ENCODE peak calls at places on chromosomes 5 and 9, in seven cellular contexts. T is WERI-Rb-1, Y is fibroblast of mammary gland, L is GM12865, N is lower leg skin, H is A549, B is chondrocyte. J is an unnamed sample.

GRCh38 chr5:133499896-133500295 is 112.4 kb downstream of the FSTL4 start:
- DNase-seq in L (no peak), H (no peak), N (no peak), Y (no peak), T (no peak), B (no peak), J (no peak)

GRCh38 chr5:110441035-110441434 is 285.4 kb downstream of the TMEM232 start:
- DNase-seq in B (no peak), T (peak), N (no peak), H (peak), Y (peak), L (peak), J (no peak)

GRCh38 chr5:177361418-177362101 is 3.8 kb downstream of the RGS14 start:
- DNase-seq in B (no peak), L (peak), N (no peak), T (no peak), H (no peak), Y (no peak), J (no peak)

GRCh38 chr9:81522721-81523551 is 166.4 kb downstream of the TLE1 start:
- DNase-seq in N (no peak), Y (peak), H (peak), L (peak), T (peak), B (no peak), J (no peak)

GRCh38 chr9:5893591-5894236 is 3.0 kb downstream of the MLANA start:
- DNase-seq in L (no peak), N (no peak), T (no peak), B (no peak), Y (no peak), H (peak), J (no peak)

GRCh38 chr9:120583958-120584369 is 4.0 kb upstream of the CDK5RAP2 start:
- DNase-seq in N (no peak), L (peak), H (peak), T (peak), Y (peak), B (no peak), J (no peak)

GRCh38 chr9:89716559-89716958 is 111.7 kb downstream of the GADD45G start:
- DNase-seq in Y (no peak), L (peak), B (no peak), N (no peak), H (no peak), T (no peak), J (no peak)

GRCh38 chr9:124256517-124257069 is 1.2 kb upstream of the NEK6 start:
- DNase-seq in L (no peak), Y (peak), H (peak), B (peak), N (no peak), T (no peak), J (peak)

GRCh38 chr9:14133394-14133793 is 180.5 kb downstream of the NFIB start:
- DNase-seq in T (no peak), Y (no peak), H (no peak), N (no peak), L (no peak), B (no peak), J (no peak)

GRCh38 chr5:74127377-74128338 is 501.7 kb downstream of the ARHGEF28 start:
- DNase-seq in N (no peak), T (peak), B (no peak), Y (no peak), H (peak), L (no peak), J (no peak)

GRCh38 chr9:5430912-5431311 is 6.8 kb downstream of the PLGRKT start:
- DNase-seq in T (no peak), Y (no peak), H (no peak), B (no peak), L (no peak), N (no peak), J (no peak)

GRCh38 chr5:167653645-167654106 is 637.8 kb upstream of the WWC1 start:
- DNase-seq in B (no peak), T (no peak), Y (peak), N (no peak), H (peak), L (no peak), J (no peak)

GRCh38 chr9:134515026-134515821 is 126.4 kb upstream of the COL5A1 start:
- DNase-seq in L (no peak), T (no peak), N (peak), H (no peak), B (no peak), Y (peak), J (no peak)

GRCh38 chr9:113935677-113936380 is 59.7 kb downstream of the ZNF618 start:
- DNase-seq in L (no peak), H (no peak), N (peak), T (peak), Y (no peak), B (no peak), J (no peak)

GRCh38 chr9:4489562-4489918 is 728 bp upstream of the SLC1A1 start:
- DNase-seq in T (peak), L (peak), Y (peak), H (peak), N (no peak), B (no peak), J (peak)

DNA sequence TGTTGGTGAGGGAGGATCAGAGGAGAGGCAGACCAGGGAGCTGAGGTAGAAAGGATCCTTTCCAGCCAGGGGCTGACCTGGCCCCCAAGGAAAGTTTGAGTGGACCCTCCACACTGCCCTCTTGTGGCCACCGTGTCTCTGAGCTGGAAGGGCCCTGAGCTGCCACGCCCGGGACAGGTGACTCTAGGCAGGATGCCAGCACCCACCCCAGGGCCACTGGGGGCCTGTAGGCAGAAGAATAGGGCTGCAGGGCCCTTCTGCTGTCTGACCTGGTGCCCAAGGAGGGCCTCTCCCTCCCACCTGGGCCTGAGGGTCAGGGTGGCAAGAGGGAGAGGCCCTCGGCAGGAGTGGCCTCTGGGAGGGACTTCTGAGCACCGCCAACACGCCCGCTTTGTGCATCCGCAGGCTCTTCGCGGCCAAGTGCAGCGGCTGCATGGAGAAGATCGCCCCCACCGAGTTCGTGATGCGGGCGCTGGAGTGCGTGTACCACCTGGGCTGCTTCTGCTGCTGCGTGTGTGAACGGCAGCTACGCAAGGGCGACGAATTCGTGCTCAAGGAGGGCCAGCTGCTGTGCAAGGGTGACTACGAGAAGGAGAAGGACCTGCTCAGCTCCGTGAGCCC is 76.8 kb downstream of the LMX1B start:
- DNase-seq in B (peak), T (peak), L (peak), N (no peak), Y (peak), H (peak), J (peak)
- TF ChIP-seq CTCF in B (peak), T (peak), L (peak), N (no peak), Y (peak), H (peak), J (peak)

DNA sequence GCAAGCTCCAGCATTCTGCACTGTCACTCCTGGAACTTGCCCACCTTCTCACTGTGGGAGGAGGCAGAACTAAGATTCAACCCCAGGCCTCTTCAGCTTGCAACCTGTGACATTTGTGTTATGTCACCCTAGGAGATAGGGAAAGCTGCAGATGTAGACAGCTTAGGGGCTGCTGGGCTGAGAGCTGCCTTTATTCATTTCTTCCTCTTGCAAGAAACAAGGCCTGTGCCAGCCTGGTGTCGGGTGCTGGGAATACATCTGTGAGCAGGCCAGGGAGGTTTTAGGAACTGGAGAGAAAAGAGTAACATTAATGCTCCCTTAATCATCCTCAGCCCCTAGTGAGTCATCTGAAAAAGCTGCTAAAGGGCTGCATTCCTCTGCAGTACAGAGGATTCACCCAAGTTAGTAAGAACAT is 101.8 kb downstream of the FGF18 start:
- DNase-seq in Y (peak), B (no peak), H (peak), N (no peak), L (no peak), T (no peak), J (no peak)
- TF ChIP-seq CTCF in Y (peak), B (peak), H (no peak), N (no peak), L (no peak), T (no peak), J (no peak)

DNA sequence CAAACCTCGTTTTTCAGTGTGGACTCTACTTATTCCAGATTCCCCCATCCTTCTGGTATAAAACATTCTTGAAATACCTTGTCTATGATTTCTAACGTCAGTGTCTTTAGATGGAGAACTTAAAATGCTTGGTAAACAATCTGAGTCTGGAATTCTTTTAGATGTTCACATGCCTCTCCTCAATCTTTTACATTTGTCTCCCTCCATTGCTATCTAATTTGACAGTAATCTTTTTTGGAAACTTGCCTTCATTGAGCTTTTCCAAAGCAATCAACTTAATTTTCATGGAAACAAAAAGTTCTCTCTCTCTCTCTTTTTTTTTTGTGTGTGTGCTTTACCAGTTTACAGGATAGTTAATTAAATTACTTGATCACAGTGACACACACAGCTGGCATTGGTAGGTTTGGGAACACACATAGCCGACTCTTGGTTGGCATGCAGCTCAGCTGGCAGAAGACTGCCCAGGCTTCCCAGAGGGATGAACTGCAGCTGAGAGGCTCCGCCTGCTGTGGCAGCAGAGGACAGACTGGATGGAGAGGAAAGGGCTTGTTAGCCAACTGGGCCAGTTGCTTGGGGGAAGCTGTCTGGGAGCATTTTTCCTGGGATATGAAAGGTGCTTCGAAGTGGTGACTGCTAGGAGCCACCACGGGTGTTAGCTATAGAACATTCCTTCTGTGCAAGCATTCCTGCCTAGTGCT is 271.3 kb downstream of the ZSWIM6 start:
- DNase-seq in B (no peak), Y (peak), H (peak), L (no peak), T (no peak), N (no peak), J (no peak)
- TF ChIP-seq CTCF in B (peak), Y (no peak), H (no peak), L (no peak), T (no peak), N (no peak), J (no peak)

GRCh38 chr5:91639744-91640143 is 256.6 kb upstream of the ARRDC3 start:
- DNase-seq in N (no peak), B (no peak), Y (no peak), H (no peak), L (no peak), T (no peak), J (no peak)

GRCh38 chr5:91645347-91645746 is 262.2 kb upstream of the ARRDC3 start:
- DNase-seq in L (no peak), B (no peak), H (no peak), Y (no peak), N (no peak), T (no peak), J (no peak)

GRCh38 chr5:91642592-91642991 is 259.5 kb upstream of the ARRDC3 start:
- DNase-seq in N (no peak), Y (no peak), B (no peak), T (no peak), L (no peak), H (no peak), J (no peak)

GRCh38 chr5:91643796-91644195 is 260.7 kb upstream of the ARRDC3 start:
- DNase-seq in N (no peak), H (no peak), L (no peak), Y (peak), T (no peak), B (no peak), J (no peak)

GRCh38 chr5:91641730-91642350 is 258.7 kb upstream of the ARRDC3 start:
- DNase-seq in Y (peak), T (no peak), L (peak), N (no peak), B (no peak), H (peak), J (no peak)
- TF ChIP-seq CTCF in Y (peak), T (no peak), L (peak), N (no peak), B (peak), H (peak), J (peak)

GRCh38 chr5:132134384-132134783 is 60.8 kb downstream of the CSF2 start:
- DNase-seq in B (no peak), L (peak), T (no peak), N (no peak), Y (peak), H (peak), J (no peak)
- TF ChIP-seq CTCF in B (peak), L (peak), T (no peak), N (no peak), Y (peak), H (peak), J (peak)

J was measured in glutamatergic neuron.